ENCODE peak calls at places on chromosomes 16 and 17, in nine cellular contexts. T is NCI-H1048, L is EL, D is MM.1S, M is vagina, I is astrocyte of the spinal cord, R is HEK293T, S is NCI-H1092 treated with DMSO at 0.1 percent for 48 hours, Z is body of pancreas. X is an unnamed sample.
A peak's percentile ranks its signal among the peaks of the same experiment; 100 is the strongest.

GRCh38 chr16:1305823-1306222 is 3.6 kb upstream of the UBE2I start:
- DNase-seq in Z (no peak), D (no peak), T (no peak), M (no peak), I (no peak), S (no peak), L (no peak), R (no peak), X (no peak)

GRCh38 chr17:32206816-32207215 is 58.8 kb upstream of the RHBDL3 start:
- DNase-seq in M (no peak), D (no peak), Z (no peak), S (no peak), T (no peak), L (peak; percentile 49), I (peak; percentile 24), R (no peak), X (no peak)

GRCh38 chr17:35175638-35176415 is 18.4 kb downstream of the SLC35G3 start:
- DNase-seq in Z (no peak), L (no peak), R (no peak), M (no peak), I (no peak), T (no peak), S (no peak), D (no peak), X (no peak)

GRCh38 chr17:40076595-40076994 is 13.8 kb downstream of the THRA start:
- DNase-seq in I (no peak), D (no peak), S (no peak), Z (no peak), T (no peak), M (no peak), L (no peak), R (no peak), X (no peak)

GRCh38 chr17:56142781-56143180 is 10.5 kb upstream of the ANKFN1 start:
- DNase-seq in Z (no peak), L (peak; percentile 54), M (no peak), R (no peak), S (no peak), T (no peak), I (no peak), D (no peak), X (no peak)

GRCh38 chr16:17230932-17231581 is 239.7 kb downstream of the XYLT1 start:
- DNase-seq in D (no peak), I (no peak), L (no peak), S (no peak), R (no peak), Z (no peak), M (no peak), T (no peak), X (no peak)

GRCh38 chr16:30186444-30186781 is 3.0 kb downstream of the CORO1A start:
- DNase-seq in M (no peak), L (no peak), S (no peak), I (no peak), T (no peak), Z (no peak), R (no peak), D (no peak), X (no peak)

GRCh38 chr17:45341389-45342158 is 24.8 kb upstream of the MAP3K14 start:
- DNase-seq in D (no peak), M (peak; percentile 89), R (peak; percentile 73), T (no peak), S (no peak), L (peak; percentile 99), Z (peak; percentile 21), I (peak; percentile 90), X (no peak)

GRCh38 chr16:28265822-28266221 is 26.5 kb upstream of the SBK1 start:
- DNase-seq in R (no peak), S (no peak), L (no peak), M (no peak), I (no peak), D (no peak), Z (no peak), T (no peak), X (no peak)

GRCh38 chr17:72152392-72152727 is 31.5 kb downstream of the SOX9 start:
- DNase-seq in L (peak; percentile 46), I (no peak), Z (no peak), T (peak; percentile 78), S (no peak), R (no peak), M (no peak), D (no peak), X (no peak)

GRCh38 chr17:36127199-36127881 is 23.7 kb downstream of the CCL4 start:
- DNase-seq in D (peak; percentile 43), M (no peak), R (no peak), L (no peak), T (no peak), S (no peak), Z (no peak), I (no peak), X (no peak)

GRCh38 chr17:42548070-42548837 is 4.5 kb upstream of the HSD17B1 start:
- DNase-seq in S (peak; percentile 77), L (no peak), D (peak; percentile 76), I (peak; percentile 47), T (peak; percentile 39), R (no peak), Z (peak; percentile 94), M (no peak), X (no peak)

GRCh38 chr16:66212426-66212825 is 154.1 kb upstream of the CDH5 start:
- DNase-seq in I (no peak), D (no peak), L (no peak), R (no peak), T (no peak), M (no peak), S (no peak), Z (no peak), X (no peak)

GRCh38 chr17:6437956-6438355 is 3.0 kb upstream of the AIPL1 start:
- DNase-seq in T (no peak), R (no peak), Z (no peak), D (no peak), L (no peak), S (no peak), I (no peak), M (no peak), X (no peak)

GRCh38 chr17:33964344-33964979 is 290.6 kb upstream of the CCL2 start:
- DNase-seq in I (no peak), R (no peak), T (no peak), M (no peak), Z (peak; percentile 23), S (no peak), D (peak; percentile 97), L (no peak), X (no peak)

GRCh38 chr16:68629315-68629900 is 15.7 kb upstream of the CDH3 start:
- DNase-seq in M (no peak), R (no peak), D (no peak), I (no peak), S (no peak), T (no peak), Z (no peak), L (no peak), X (no peak)

GRCh38 chr16:88387941-88388627 is 5.3 kb downstream of the ZNF469 start:
- DNase-seq in I (peak; percentile 44), L (peak; percentile 22), T (no peak), S (no peak), Z (peak; percentile 73), R (no peak), D (no peak), M (no peak), X (peak; percentile 36)

GRCh38 chr17:41534899-41535546 is 6.9 kb upstream of the KRT19 start:
- DNase-seq in R (no peak), L (no peak), T (no peak), Z (no peak), D (no peak), I (no peak), M (no peak), S (no peak), X (no peak)

GRCh38 chr17:10429416-10430045 is 7.8 kb upstream of the MYH8 start:
- DNase-seq in I (peak; percentile 2), T (no peak), L (peak; percentile 63), S (no peak), D (no peak), M (no peak), R (no peak), Z (no peak), X (no peak)

GRCh38 chr17:38741853-38742421 is 6.2 kb downstream of the PCGF2 start:
- DNase-seq in T (no peak), R (no peak), I (peak; percentile 70), S (no peak), Z (peak; percentile 95), D (no peak), M (no peak), L (no peak), X (peak; percentile 79)

GRCh38 chr17:20174588-20175265 is 165.6 kb downstream of the SPECC1 start:
- DNase-seq in M (no peak), Z (no peak), D (no peak), R (no peak), S (no peak), T (no peak), I (peak; percentile 79), L (peak; percentile 83), X (no peak)

X was measured in LNCaP clone FGC.